ENCODE peak calls at places on chromosomes 5 and 9, in seven cellular contexts. X is mesenchymal stem cell, A is mesendoderm, F is H9, U is neuronal stem cell, K is trophoblast cell, J is H1. D is an unnamed sample.

GRCh38 chr5:97501286-97501964 is 318.4 kb upstream of the RIOK2 start:
- DNase-seq in X (no peak), A (no peak), F (no peak), U (no peak), K (no peak), J (no peak), D (peak; percentile 4)

GRCh38 chr5:156879665-156880285 is 29.7 kb downstream of the PPP1R2B start:
- DNase-seq in X (no peak), A (no peak), F (no peak), U (no peak), K (no peak), J (no peak), D (no peak)

GRCh38 chr9:95246547-95246946 is 71.0 kb downstream of the FANCC start:
- DNase-seq in X (no peak), A (no peak), F (no peak), U (no peak), K (peak; percentile 74), J (no peak), D (no peak)

GRCh38 chr9:122286764-122287163 is 22.1 kb downstream of the MRRF start:
- DNase-seq in X (no peak), A (no peak), F (no peak), U (no peak), K (no peak), J (no peak), D (no peak)

GRCh38 chr5:32165597-32165996 is 8.5 kb downstream of the GOLPH3 start:
- DNase-seq in X (no peak), A (no peak), F (no peak), U (no peak), K (no peak), J (no peak), D (no peak)

GRCh38 chr9:35729101-35729500 is 2.9 kb downstream of the TLN1 start:
- DNase-seq in X (peak; percentile 13), A (no peak), F (no peak), U (no peak), K (no peak), J (no peak), D (peak; percentile 18)

GRCh38 chr5:132480546-132481242 is 9.9 kb downstream of the IRF1 start:
- DNase-seq in X (peak; percentile 41), A (no peak), F (no peak), U (no peak), K (no peak), J (no peak), D (no peak)

GRCh38 chr5:105840800-105841199 is 1829.9 kb downstream of the EFNA5 start:
- DNase-seq in X (no peak), A (no peak), F (no peak), U (no peak), K (no peak), J (no peak), D (no peak)

GRCh38 chr9:130445268-130445983 is 665 bp downstream of the ASS1 start:
- DNase-seq in X (peak; percentile 81), A (peak; percentile 74), F (no peak), U (no peak), K (peak; percentile 89), J (no peak), D (no peak)

GRCh38 chr9:122991370-122991830 is 42.1 kb upstream of the GPR21 start:
- DNase-seq in X (peak; percentile 92), A (peak; percentile 22), F (no peak), U (no peak), K (peak; percentile 74), J (no peak), D (peak; percentile 94)

GRCh38 chr5:131640043-131640856 is 5.2 kb upstream of the RAPGEF6 start:
- DNase-seq in X (no peak), A (peak; percentile 40), F (no peak), U (no peak), K (no peak), J (no peak), D (peak; percentile 62)

GRCh38 chr5:154440540-154440939 is 5.3 kb upstream of the SAP30L start:
- DNase-seq in X (no peak), A (no peak), F (no peak), U (no peak), K (no peak), J (no peak), D (no peak)

GRCh38 chr5:139745800-139746690 is 49.6 kb upstream of the PSD2 start:
- DNase-seq in X (peak; percentile 85), A (peak; percentile 98), F (peak; percentile 96), U (peak; percentile 86), K (peak; percentile 48), J (peak; percentile 75), D (peak; percentile 67)

GRCh38 chr5:74424162-74424868 is 216.2 kb downstream of the ENC1 start:
- DNase-seq in X (no peak), A (no peak), F (no peak), U (no peak), K (peak; percentile 22), J (no peak), D (no peak)

GRCh38 chr5:37816883-37817282 is 23.0 kb downstream of the GDNF start:
- DNase-seq in X (peak; percentile 38), A (no peak), F (no peak), U (no peak), K (no peak), J (no peak), D (peak; percentile 49)

GRCh38 chr5:149114403-149115312 is 26.6 kb upstream of the ABLIM3 start:
- DNase-seq in X (peak; percentile 86), A (peak; percentile 88), F (peak; percentile 78), U (peak; percentile 63), K (peak; percentile 90), J (no peak), D (peak; percentile 84)

GRCh38 chr5:96683392-96683791 is 21.2 kb downstream of the CAST start:
- DNase-seq in X (no peak), A (no peak), F (no peak), U (no peak), K (no peak), J (no peak), D (no peak)

GRCh38 chr9:75552941-75553340 is 337.5 kb upstream of the PCSK5 start:
- DNase-seq in X (no peak), A (no peak), F (no peak), U (no peak), K (peak; percentile 10), J (no peak), D (no peak)

DNA sequence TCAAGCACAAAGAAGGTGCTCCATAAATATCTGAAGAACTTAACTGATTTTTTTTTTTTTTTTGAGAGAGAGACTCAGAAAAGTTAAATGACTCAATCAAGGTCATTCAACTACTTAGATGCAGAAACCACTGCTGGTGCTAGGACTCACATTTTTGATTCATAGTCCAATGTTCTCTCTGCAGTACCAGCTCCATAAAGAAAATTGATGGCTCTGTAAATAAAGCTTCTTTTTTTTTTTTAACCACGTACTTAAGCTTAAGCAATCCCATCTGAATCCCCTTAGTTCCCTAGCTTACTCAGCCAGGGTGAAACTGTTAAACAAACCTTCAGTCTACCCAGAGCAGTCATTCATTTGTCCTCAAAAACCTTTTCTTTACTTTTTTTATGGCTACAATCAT is 657.0 kb upstream of the WWC1 start:
- DNase-seq in X (peak; percentile 92), A (no peak), F (no peak), U (no peak), K (no peak), J (no peak), D (peak; percentile 74)
- H2BK5ac ChIP-seq in X (no peak overlapping the region), A (no peak overlapping the region), F (no peak overlapping the region), U (no peak overlapping the region), K (no peak overlapping the region), J (no peak overlapping the region), D (peak overlapping the region; percentile 29)

DNA sequence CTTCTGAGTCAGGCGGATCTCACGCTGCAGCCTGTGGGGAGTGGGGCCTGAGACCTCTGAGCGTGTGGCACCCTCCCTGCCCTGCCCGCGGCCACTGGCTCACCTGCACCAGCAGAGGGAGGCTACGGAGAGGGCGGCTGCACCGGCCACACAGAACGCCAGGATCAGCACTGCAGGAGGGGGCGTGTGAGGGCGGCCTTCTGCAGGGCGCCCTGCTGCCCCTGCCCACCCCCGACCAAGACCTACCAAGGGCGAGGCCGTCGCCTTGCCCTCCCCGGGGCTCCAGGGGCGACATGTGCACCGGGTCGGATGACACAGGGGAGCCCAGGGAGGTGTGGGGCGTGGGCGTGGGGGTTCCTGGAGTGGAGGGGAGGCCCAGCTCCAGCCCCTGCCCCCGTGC is 5.4 kb downstream of the NPDC1 start:
- DNase-seq in X (no peak), A (no peak), F (no peak), U (no peak), K (no peak), J (no peak), D (no peak)
- H4K8ac ChIP-seq in X (no peak overlapping the region), A (no peak overlapping the region), F (no peak overlapping the region), U (no peak overlapping the region), K (no peak overlapping the region), J (no peak overlapping the region), D (no peak overlapping the region)

DNA sequence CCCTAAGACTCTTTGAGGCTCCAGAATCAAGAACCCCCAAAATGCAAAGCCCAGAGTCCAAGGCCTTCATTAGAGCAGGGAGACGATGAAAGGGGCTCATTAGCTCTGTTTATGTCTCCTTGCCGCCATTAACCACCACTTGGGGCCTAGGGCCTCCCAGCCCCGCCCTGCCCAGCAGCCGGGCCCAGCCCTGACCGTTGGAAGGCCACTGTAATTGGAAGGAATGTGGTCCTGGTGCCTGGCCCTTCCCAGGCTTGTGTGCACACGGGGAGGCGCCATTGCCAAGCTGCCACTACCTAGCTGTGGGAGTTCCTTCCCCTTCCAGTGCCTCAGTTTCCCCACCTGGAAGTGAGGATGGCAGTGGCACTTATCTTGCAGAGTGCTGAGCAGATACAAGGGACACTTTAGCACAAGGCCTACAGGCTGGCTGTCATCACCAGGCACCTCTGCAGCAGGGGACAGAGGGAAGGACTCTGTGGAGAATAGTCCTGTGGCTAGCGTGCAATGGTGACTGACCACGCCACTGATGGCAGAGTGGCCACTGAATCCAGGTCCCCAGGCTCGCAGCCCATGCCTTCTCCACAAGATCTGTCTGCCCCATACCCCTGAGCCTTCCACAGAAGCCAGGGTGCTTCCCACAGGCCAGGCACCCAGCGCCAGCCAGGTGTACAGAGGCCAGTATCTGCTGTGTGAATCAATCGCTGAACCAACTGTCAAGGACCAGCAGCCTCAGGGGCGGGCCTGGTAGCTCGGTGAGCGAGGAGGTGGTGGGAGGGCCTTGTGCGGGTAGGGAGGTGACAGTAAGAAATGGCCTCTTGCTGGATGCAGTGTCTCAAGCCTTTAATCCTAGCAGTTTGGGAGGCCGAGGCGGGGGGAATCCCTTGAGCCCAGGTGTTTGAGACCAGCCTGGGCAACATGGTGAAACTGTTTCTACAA is 20.8 kb downstream of the GBGT1 start:
- DNase-seq in X (no peak), A (no peak), F (no peak), U (no peak), K (peak; percentile 64), J (no peak), D (no peak)
- H3K4me1 ChIP-seq in X (peaks cover 42% of the 10 kb centered on the region), A (peaks cover 1% of the 10 kb centered on the region), F (peaks cover 3% of the 10 kb centered on the region), U (peaks cover 26% of the 10 kb centered on the region), K (peaks cover 26% of the 10 kb centered on the region), J (peaks cover 10% of the 10 kb centered on the region), D (peaks cover 15% of the 10 kb centered on the region)

GRCh38 chr9:135931349-135931820 is 24.0 kb upstream of the CAMSAP1 start:
- DNase-seq in X (no peak), A (no peak), F (no peak), U (no peak), K (no peak), J (no peak), D (no peak)

GRCh38 chr9:135929656-135930445 is 22.5 kb upstream of the CAMSAP1 start:
- DNase-seq in X (no peak), A (no peak), F (no peak), U (no peak), K (no peak), J (no peak), D (no peak)

GRCh38 chr9:135932656-135933055 is 25.3 kb upstream of the CAMSAP1 start:
- DNase-seq in X (no peak), A (no peak), F (no peak), U (no peak), K (no peak), J (no peak), D (no peak)

GRCh38 chr9:135928731-135929655 is 21.6 kb upstream of the CAMSAP1 start:
- DNase-seq in X (no peak), A (no peak), F (no peak), U (no peak), K (no peak), J (no peak), D (no peak)

GRCh38 chr9:135930446-135931345 is 23.4 kb upstream of the CAMSAP1 start:
- DNase-seq in X (no peak), A (no peak), F (no peak), U (no peak), K (no peak), J (no peak), D (no peak)
- H2BK5ac ChIP-seq in X (no peak overlapping the region), A (no peak overlapping the region), F (no peak overlapping the region), U (peak overlapping the region; percentile 53), K (no peak overlapping the region), J (no peak overlapping the region), D (no peak overlapping the region)

D was measured in IMR-90.